ENCODE peak calls at places on chromosomes 3 and 15, in four cellular contexts. L is SK-N-SH, F is GM12878, N is H1. J is an unnamed sample.

GRCh38 chr15:29046281-29046810 is 160.6 kb downstream of the APBA2 start:
- DNase-seq in L (no peak), F (no peak), N (no peak), J (no peak)

GRCh38 chr15:86355798-86356197 is 276.1 kb downstream of the AGBL1 start:
- DNase-seq in L (no peak), F (no peak), N (no peak), J (no peak)

GRCh38 chr3:9135930-9136525 is 113.4 kb downstream of the SRGAP3 start:
- DNase-seq in L (peak), F (no peak), N (no peak), J (no peak)

GRCh38 chr15:37995461-37996347 is 61.3 kb downstream of the TMCO5A start:
- DNase-seq in L (peak), F (peak), N (no peak), J (peak)

GRCh38 chr15:70324001-70324974 is 226.6 kb upstream of the TLE3 start:
- DNase-seq in L (peak), F (no peak), N (no peak), J (no peak)

GRCh38 chr15:34795267-34796081 is at the start of gene ACTC1:
- DNase-seq in L (no peak), F (no peak), N (peak), J (no peak)

GRCh38 chr15:74843891-74844299 is 939 bp upstream of the ULK3 start:
- DNase-seq in L (peak), F (no peak), N (no peak), J (no peak)

GRCh38 chr15:58258501-58259274 is 120.5 kb downstream of the AQP9 start:
- DNase-seq in L (no peak), F (no peak), N (no peak), J (no peak)

GRCh38 chr3:154778057-154778456 is 302.1 kb upstream of the MME start:
- DNase-seq in L (no peak), F (no peak), N (no peak), J (no peak)

GRCh38 chr3:49718419-49719213 is 868 bp downstream of the AMIGO3 start:
- DNase-seq in L (no peak), F (no peak), N (peak), J (no peak)

GRCh38 chr3:33682770-33683169 is 35.3 kb downstream of the CLASP2 start:
- DNase-seq in L (no peak), F (no peak), N (no peak), J (no peak)

GRCh38 chr3:47803478-47804025 is 614 bp downstream of the DHX30 start:
- DNase-seq in L (no peak), F (no peak), N (no peak), J (no peak)

GRCh38 chr3:66567066-66567465 is 66.2 kb upstream of the LRIG1 start:
- DNase-seq in L (no peak), F (no peak), N (no peak), J (no peak)

GRCh38 chr3:59006791-59007517 is 42.9 kb downstream of the CFAP20DC start:
- DNase-seq in L (no peak), F (no peak), N (no peak), J (no peak)

GRCh38 chr15:25242957-25243799 is 195.6 kb downstream of the UBE3A start:
- DNase-seq in L (no peak), F (no peak), N (no peak), J (no peak)

GRCh38 chr15:25245801-25246622 is 192.8 kb downstream of the UBE3A start:
- DNase-seq in L (no peak), F (no peak), N (no peak), J (no peak)

GRCh38 chr15:25244731-25245585 is 193.9 kb downstream of the UBE3A start:
- DNase-seq in L (no peak), F (no peak), N (no peak), J (no peak)

GRCh38 chr15:25242166-25242879 is 196.5 kb downstream of the UBE3A start:
- DNase-seq in L (no peak), F (no peak), N (no peak), J (no peak)

DNA sequence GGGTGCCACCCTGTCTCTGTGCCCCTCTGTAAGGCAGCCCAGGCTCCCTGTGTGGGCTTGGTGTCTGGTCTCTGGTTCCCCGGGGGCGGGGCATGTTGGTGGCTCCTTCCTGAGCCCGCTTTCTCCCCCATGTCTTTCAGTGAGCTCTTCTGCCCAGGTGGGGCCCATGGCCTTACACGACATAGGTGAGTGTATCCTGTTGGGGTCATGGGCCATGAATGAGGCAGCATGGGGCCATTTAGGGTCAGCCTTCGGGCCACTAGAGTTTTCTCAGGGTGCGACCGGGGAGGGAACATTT is 195.1 kb downstream of the UBE3A start:
- DNase-seq in L (no peak), F (no peak), N (no peak), J (no peak)
- TF ChIP-seq MAX in L (no peak), F (no peak), N (no peak), J (no peak)

DNA sequence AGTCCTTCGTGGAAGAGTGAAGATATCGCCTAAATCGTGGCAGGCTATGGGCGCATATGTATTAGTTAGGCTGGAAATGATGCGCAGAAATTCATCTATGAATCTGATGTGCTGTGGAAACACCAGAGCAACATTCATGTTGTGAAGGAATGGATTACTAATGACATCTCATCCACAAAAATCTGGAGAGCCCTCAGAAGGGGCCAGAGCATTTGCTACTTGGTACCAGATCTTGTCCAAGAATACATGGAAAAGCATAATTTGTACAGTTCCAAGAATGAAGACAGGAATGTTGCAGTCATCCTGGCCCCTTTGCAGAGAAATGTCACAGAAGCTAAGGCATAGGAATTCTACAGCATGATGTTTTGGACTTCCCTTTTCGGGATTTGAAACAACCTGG is 38.4 kb upstream of the FOXB1 start:
- DNase-seq in L (no peak), F (no peak), N (no peak), J (no peak)
- TF ChIP-seq TCF12 in L (no peak), F (no peak), N (no peak), J (no peak)

DNA sequence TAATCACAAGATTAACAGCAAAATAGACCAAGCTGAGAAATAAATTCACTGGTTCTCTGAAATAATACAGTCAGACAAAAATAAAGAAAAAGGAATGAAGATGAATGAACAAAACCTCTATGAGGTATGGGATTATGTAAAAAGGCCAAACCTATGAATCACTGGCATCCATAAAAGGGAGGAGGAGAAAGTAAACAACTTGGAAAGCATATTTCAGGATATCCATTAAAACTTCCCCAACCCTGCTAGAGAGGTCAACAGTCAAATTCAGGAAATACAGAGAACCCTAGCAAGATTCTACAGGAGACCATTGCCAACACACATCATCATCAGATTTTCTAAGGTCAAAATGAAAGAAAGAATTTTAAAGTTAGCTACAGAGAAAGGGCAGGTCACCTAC is 649.7 kb upstream of the CBLB start:
- DNase-seq in L (no peak), F (no peak), N (no peak), J (no peak)
- TF ChIP-seq MAX in L (no peak), F (no peak), N (no peak), J (no peak)

GRCh38 chr15:52464040-52464439 is 64.6 kb downstream of the MYO5A start:
- DNase-seq in L (no peak), F (no peak), N (no peak), J (no peak)

GRCh38 chr15:52466134-52466701 is 62.5 kb downstream of the MYO5A start:
- DNase-seq in L (no peak), F (peak), N (no peak), J (no peak)

GRCh38 chr15:52462806-52463360 is 65.8 kb downstream of the MYO5A start:
- DNase-seq in L (no peak), F (no peak), N (no peak), J (no peak)

GRCh38 chr15:52464478-52464877 is 64.2 kb downstream of the MYO5A start:
- DNase-seq in L (peak), F (peak), N (no peak), J (no peak)

GRCh38 chr15:52463638-52464037 is 65.0 kb downstream of the MYO5A start:
- DNase-seq in L (no peak), F (no peak), N (no peak), J (no peak)
- TF ChIP-seq TCF12 in L (no peak), F (no peak), N (no peak), J (no peak)

J was measured in HepG2.